ENCODE peak calls at places on chromosome 12, in four cellular contexts. D is H1, F is K562, L is HepG2. C is an unnamed sample.

GRCh38 chr12:31444801-31445200 is 118.9 kb upstream of the SINHCAF start:
- DNase-seq in L (no peak), F (no peak), D (peak), C (no peak)

GRCh38 chr12:123126294-123127144 is 24.4 kb downstream of the PITPNM2 start:
- DNase-seq in L (peak), D (no peak), F (peak), C (no peak)

GRCh38 chr12:85782711-85783110 is 53.5 kb downstream of the RASSF9 start:
- DNase-seq in F (no peak), D (no peak), L (no peak), C (no peak)

GRCh38 chr12:23950775-23951391 is 1.4 kb upstream of the SOX5 start:
- DNase-seq in D (peak), F (no peak), L (peak), C (no peak)

GRCh38 chr12:77232045-77232444 is 166.7 kb upstream of the E2F7 start:
- DNase-seq in D (no peak), F (no peak), L (no peak), C (no peak)

GRCh38 chr12:2337031-2338010 is 284.5 kb downstream of the CACNA1C start:
- DNase-seq in F (no peak), D (no peak), L (no peak), C (no peak)

GRCh38 chr12:122126713-122127597 is 47.1 kb downstream of the IL31 start:
- DNase-seq in L (peak), F (no peak), D (no peak), C (no peak)

GRCh38 chr12:19018302-19018980 is 111.1 kb upstream of the PLEKHA5 start:
- DNase-seq in L (no peak), D (no peak), F (no peak), C (no peak)

GRCh38 chr12:117685115-117685926 is 283.5 kb downstream of the KSR2 start:
- DNase-seq in D (peak), F (peak), L (peak), C (no peak)

GRCh38 chr12:11730299-11731041 is 81.0 kb downstream of the ETV6 start:
- DNase-seq in D (no peak), F (no peak), L (no peak), C (peak)

DNA sequence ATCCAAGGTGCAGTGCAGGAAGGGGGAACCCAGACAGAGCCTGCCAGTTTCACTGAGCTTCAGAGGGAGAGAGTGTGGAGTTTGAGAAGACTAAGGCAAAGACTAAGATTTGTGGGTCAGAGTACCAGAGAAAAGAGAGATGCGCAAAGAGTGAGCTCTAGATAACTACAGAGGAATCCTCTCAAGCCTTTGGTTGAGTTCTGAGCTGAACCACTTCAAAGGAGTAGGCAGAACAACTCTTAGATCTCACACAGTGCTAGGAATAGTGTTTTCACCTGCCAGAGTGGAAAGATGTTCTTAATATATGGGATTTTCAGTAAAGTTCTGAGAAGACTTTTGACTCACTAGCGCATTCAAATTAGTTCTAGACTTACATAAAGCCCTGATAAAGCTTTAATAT is 10.7 kb upstream of the M6PR start:
- DNase-seq in L (no peak), D (no peak), F (no peak), C (no peak)
- TF ChIP-seq HDAC6 in L (no peak), D (no peak), F (no peak), C (no peak)

GRCh38 chr12:50925342-50925651 is 27.0 kb upstream of the HIGD1C start:
- DNase-seq in F (no peak), L (no peak), D (no peak), C (no peak)
- TF ChIP-seq HDAC6 in F (no peak), L (no peak), D (no peak), C (no peak)

GRCh38 chr12:56900583-56900982 is 33.6 kb downstream of the SDR9C7 start:
- DNase-seq in F (peak), D (no peak), L (no peak), C (no peak)
- TF ChIP-seq HDAC6 in F (no peak), D (no peak), L (no peak), C (no peak)

GRCh38 chr12:4117386-4118016 is 156.1 kb upstream of the CCND2 start:
- DNase-seq in F (no peak), D (peak), L (no peak), C (no peak)
- TF ChIP-seq HDAC6 in F (no peak), D (no peak), L (no peak), C (no peak)

C was measured in GM12878.